ENCODE peak calls at places on chromosomes 7 and 10, in seven cellular contexts. One of them, this sample, is unnamed.
A peak's percentile ranks its signal among the peaks of the same experiment; 100 is the strongest.

GRCh38 chr7:154650275-154650674 is 352.6 kb downstream of the PAXIP1 start:
- DNase-seq in A549: no peak
- DNase-seq in colonic mucosa: no peak
- DNase-seq in CD4-positive, alpha-beta memory T cell: no peak
- DNase-seq in epithelial cell of esophagus: no peak
- DNase-seq in heart right ventricle: no peak
- DNase-seq in fibroblast of mammary gland: no peak
- DNase-seq in this sample: no peak

GRCh38 chr10:70920519-70920918 is 32.2 kb upstream of the PCBD1 start:
- DNase-seq in A549: no peak
- DNase-seq in colonic mucosa: peak; percentile 70
- DNase-seq in CD4-positive, alpha-beta memory T cell: no peak
- DNase-seq in heart right ventricle: no peak
- DNase-seq in fibroblast of mammary gland: no peak
- DNase-seq in epithelial cell of esophagus: peak; percentile 74
- DNase-seq in this sample: no peak

GRCh38 chr10:21021231-21021630 is 124.1 kb upstream of the NEBL start:
- DNase-seq in colonic mucosa: no peak
- DNase-seq in CD4-positive, alpha-beta memory T cell: no peak
- DNase-seq in fibroblast of mammary gland: no peak
- DNase-seq in epithelial cell of esophagus: no peak
- DNase-seq in heart right ventricle: no peak
- DNase-seq in A549: no peak
- DNase-seq in this sample: no peak

GRCh38 chr7:9516672-9517071 is 1083.3 kb downstream of the NXPH1 start:
- DNase-seq in A549: no peak
- DNase-seq in CD4-positive, alpha-beta memory T cell: no peak
- DNase-seq in colonic mucosa: no peak
- DNase-seq in heart right ventricle: no peak
- DNase-seq in fibroblast of mammary gland: no peak
- DNase-seq in epithelial cell of esophagus: no peak
- DNase-seq in this sample: no peak

GRCh38 chr10:63901228-63901627 is 380.0 kb downstream of the REEP3 start:
- DNase-seq in CD4-positive, alpha-beta memory T cell: no peak
- DNase-seq in epithelial cell of esophagus: no peak
- DNase-seq in fibroblast of mammary gland: no peak
- DNase-seq in heart right ventricle: no peak
- DNase-seq in colonic mucosa: no peak
- DNase-seq in A549: no peak
- DNase-seq in this sample: no peak

GRCh38 chr10:77357611-77358010 is 280.0 kb downstream of the KCNMA1 start:
- DNase-seq in heart right ventricle: no peak
- DNase-seq in fibroblast of mammary gland: peak; percentile 81
- DNase-seq in epithelial cell of esophagus: peak; percentile 69
- DNase-seq in colonic mucosa: no peak
- DNase-seq in CD4-positive, alpha-beta memory T cell: no peak
- DNase-seq in A549: peak; percentile 57
- DNase-seq in this sample: no peak

GRCh38 chr7:77627307-77627671 is 69.0 kb upstream of the RSBN1L start:
- DNase-seq in colonic mucosa: no peak
- DNase-seq in fibroblast of mammary gland: no peak
- DNase-seq in epithelial cell of esophagus: peak; percentile 30
- DNase-seq in CD4-positive, alpha-beta memory T cell: no peak
- DNase-seq in heart right ventricle: no peak
- DNase-seq in A549: no peak
- DNase-seq in this sample: no peak

GRCh38 chr10:26969145-26969926 is 108.6 kb upstream of the ABI1 start:
- DNase-seq in heart right ventricle: no peak
- DNase-seq in fibroblast of mammary gland: peak; percentile 62
- DNase-seq in CD4-positive, alpha-beta memory T cell: no peak
- DNase-seq in colonic mucosa: no peak
- DNase-seq in epithelial cell of esophagus: no peak
- DNase-seq in A549: no peak
- DNase-seq in this sample: no peak

GRCh38 chr10:91797874-91798735 is at the start of gene TNKS2:
- DNase-seq in CD4-positive, alpha-beta memory T cell: peak; percentile 88
- DNase-seq in A549: peak; percentile 84
- DNase-seq in heart right ventricle: peak; percentile 97
- DNase-seq in epithelial cell of esophagus: peak; percentile 93
- DNase-seq in fibroblast of mammary gland: peak; percentile 88
- DNase-seq in colonic mucosa: peak; percentile 95
- DNase-seq in this sample: peak; percentile 92

GRCh38 chr10:86100581-86101061 is 266.0 kb downstream of the GRID1 start:
- DNase-seq in colonic mucosa: no peak
- DNase-seq in A549: peak; percentile 58
- DNase-seq in heart right ventricle: no peak
- DNase-seq in epithelial cell of esophagus: peak; percentile 7
- DNase-seq in CD4-positive, alpha-beta memory T cell: no peak
- DNase-seq in fibroblast of mammary gland: peak; percentile 22
- DNase-seq in this sample: no peak

GRCh38 chr7:30921951-30922401 is 10.3 kb downstream of the AQP1 start:
- DNase-seq in epithelial cell of esophagus: no peak
- DNase-seq in A549: no peak
- DNase-seq in fibroblast of mammary gland: no peak
- DNase-seq in colonic mucosa: peak; percentile 15
- DNase-seq in CD4-positive, alpha-beta memory T cell: no peak
- DNase-seq in heart right ventricle: peak; percentile 15
- DNase-seq in this sample: no peak

GRCh38 chr7:2539031-2540028 is 16.0 kb downstream of the BRAT1 start:
- DNase-seq in epithelial cell of esophagus: no peak
- DNase-seq in colonic mucosa: no peak
- DNase-seq in heart right ventricle: no peak
- DNase-seq in CD4-positive, alpha-beta memory T cell: no peak
- DNase-seq in fibroblast of mammary gland: no peak
- DNase-seq in A549: no peak
- DNase-seq in this sample: no peak

GRCh38 chr10:93026072-93026471 is 34.5 kb upstream of the CYP26C1 start:
- DNase-seq in colonic mucosa: no peak
- DNase-seq in epithelial cell of esophagus: peak; percentile 7
- DNase-seq in CD4-positive, alpha-beta memory T cell: no peak
- DNase-seq in fibroblast of mammary gland: no peak
- DNase-seq in A549: no peak
- DNase-seq in heart right ventricle: no peak
- DNase-seq in this sample: no peak

GRCh38 chr10:29636178-29636577 is 1.4 kb upstream of the SVIL start:
- DNase-seq in heart right ventricle: no peak
- DNase-seq in CD4-positive, alpha-beta memory T cell: peak; percentile 65
- DNase-seq in fibroblast of mammary gland: peak; percentile 83
- DNase-seq in A549: no peak
- DNase-seq in colonic mucosa: no peak
- DNase-seq in epithelial cell of esophagus: peak; percentile 54
- DNase-seq in this sample: no peak

GRCh38 chr10:100374137-100374655 is 27.2 kb downstream of the SCD start:
- DNase-seq in CD4-positive, alpha-beta memory T cell: no peak
- DNase-seq in heart right ventricle: no peak
- DNase-seq in fibroblast of mammary gland: no peak
- DNase-seq in A549: peak; percentile 79
- DNase-seq in colonic mucosa: no peak
- DNase-seq in epithelial cell of esophagus: no peak
- DNase-seq in this sample: no peak

GRCh38 chr7:121406461-121406860 is 10.4 kb upstream of the FAM3C start:
- DNase-seq in A549: no peak
- DNase-seq in colonic mucosa: no peak
- DNase-seq in CD4-positive, alpha-beta memory T cell: no peak
- DNase-seq in epithelial cell of esophagus: no peak
- DNase-seq in heart right ventricle: no peak
- DNase-seq in fibroblast of mammary gland: no peak
- DNase-seq in this sample: no peak

GRCh38 chr10:93746844-93747284 is 10.9 kb upstream of the LGI1 start:
- DNase-seq in epithelial cell of esophagus: peak; percentile 95
- DNase-seq in colonic mucosa: peak; percentile 36
- DNase-seq in fibroblast of mammary gland: peak; percentile 83
- DNase-seq in heart right ventricle: no peak
- DNase-seq in A549: peak; percentile 35
- DNase-seq in CD4-positive, alpha-beta memory T cell: no peak
- DNase-seq in this sample: no peak

DNA sequence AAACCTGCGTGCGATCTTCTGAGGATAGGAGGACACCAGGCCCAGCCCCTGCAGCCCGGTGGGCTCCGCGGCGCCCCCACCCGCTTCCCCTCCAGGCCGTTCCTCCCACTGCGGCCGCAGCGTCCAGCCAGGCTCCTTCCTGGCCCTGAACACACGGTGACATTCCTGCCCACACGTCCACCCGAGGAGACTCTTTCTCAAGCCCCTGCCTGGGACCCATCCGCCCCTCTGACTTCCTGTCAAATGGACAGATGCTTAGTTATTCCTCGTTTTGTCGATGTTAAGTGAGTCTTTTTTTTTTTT is 32.4 kb upstream of the RNF32 start:
- DNase-seq in heart right ventricle: no peak
- DNase-seq in colonic mucosa: no peak
- DNase-seq in fibroblast of mammary gland: no peak
- DNase-seq in A549: no peak
- DNase-seq in epithelial cell of esophagus: no peak
- DNase-seq in CD4-positive, alpha-beta memory T cell: no peak
- DNase-seq in this sample: no peak
- H3K4me3 ChIP-seq in heart right ventricle: peak overlapping the region; percentile 54
- H3K4me3 ChIP-seq in colonic mucosa: peak overlapping the region; percentile 31
- H3K4me3 ChIP-seq in fibroblast of mammary gland: no peak overlapping the region
- H3K4me3 ChIP-seq in A549: no peak overlapping the region
- H3K4me3 ChIP-seq in epithelial cell of esophagus: no peak overlapping the region
- H3K4me3 ChIP-seq in CD4-positive, alpha-beta memory T cell: no peak overlapping the region
- H3K4me3 ChIP-seq in this sample: no peak overlapping the region

GRCh38 chr7:27165655-27166474 is 528 bp upstream of the HOXA9 start:
- DNase-seq in heart right ventricle: no peak
- DNase-seq in CD4-positive, alpha-beta memory T cell: no peak
- DNase-seq in A549: no peak
- DNase-seq in fibroblast of mammary gland: peak; percentile 62
- DNase-seq in colonic mucosa: peak; percentile 78
- DNase-seq in epithelial cell of esophagus: no peak
- DNase-seq in this sample: no peak

GRCh38 chr7:27162930-27163775 is 2.2 kb downstream of the HOXA9 start:
- DNase-seq in epithelial cell of esophagus: no peak
- DNase-seq in fibroblast of mammary gland: peak; percentile 28
- DNase-seq in heart right ventricle: no peak
- DNase-seq in colonic mucosa: no peak
- DNase-seq in A549: no peak
- DNase-seq in CD4-positive, alpha-beta memory T cell: no peak
- DNase-seq in this sample: no peak

GRCh38 chr7:27165089-27165654 is at the start of gene HOXA9:
- DNase-seq in colonic mucosa: peak; percentile 90
- DNase-seq in fibroblast of mammary gland: peak; percentile 96
- DNase-seq in A549: no peak
- DNase-seq in CD4-positive, alpha-beta memory T cell: no peak
- DNase-seq in heart right ventricle: no peak
- DNase-seq in epithelial cell of esophagus: peak; percentile 53
- DNase-seq in this sample: no peak

GRCh38 chr7:27163776-27164380 is 1.5 kb downstream of the HOXA9 start:
- DNase-seq in fibroblast of mammary gland: peak; percentile 15
- DNase-seq in heart right ventricle: no peak
- DNase-seq in A549: no peak
- DNase-seq in epithelial cell of esophagus: no peak
- DNase-seq in CD4-positive, alpha-beta memory T cell: no peak
- DNase-seq in colonic mucosa: no peak
- DNase-seq in this sample: no peak

GRCh38 chr7:27164381-27165088 is 802 bp downstream of the HOXA9 start:
- DNase-seq in CD4-positive, alpha-beta memory T cell: no peak
- DNase-seq in colonic mucosa: no peak
- DNase-seq in A549: no peak
- DNase-seq in epithelial cell of esophagus: no peak
- DNase-seq in heart right ventricle: no peak
- DNase-seq in fibroblast of mammary gland: peak; percentile 33
- DNase-seq in this sample: no peak
- H3K4me3 ChIP-seq in CD4-positive, alpha-beta memory T cell: no peak overlapping the region
- H3K4me3 ChIP-seq in colonic mucosa: peak overlapping the region; percentile 64
- H3K4me3 ChIP-seq in A549: no peak overlapping the region
- H3K4me3 ChIP-seq in epithelial cell of esophagus: no peak overlapping the region
- H3K4me3 ChIP-seq in heart right ventricle: peak overlapping the region; percentile 28
- H3K4me3 ChIP-seq in fibroblast of mammary gland: peak overlapping the region; percentile 77
- H3K4me3 ChIP-seq in this sample: no peak overlapping the region

GRCh38 chr7:47580175-47580701 is 1.7 kb downstream of the TNS3 start:
- DNase-seq in A549: no peak
- DNase-seq in epithelial cell of esophagus: no peak
- DNase-seq in heart right ventricle: no peak
- DNase-seq in colonic mucosa: peak; percentile 82
- DNase-seq in fibroblast of mammary gland: no peak
- DNase-seq in CD4-positive, alpha-beta memory T cell: no peak
- DNase-seq in this sample: no peak

GRCh38 chr7:47581442-47581820 is 480 bp downstream of the TNS3 start:
- DNase-seq in epithelial cell of esophagus: no peak
- DNase-seq in CD4-positive, alpha-beta memory T cell: no peak
- DNase-seq in A549: no peak
- DNase-seq in colonic mucosa: peak; percentile 80
- DNase-seq in fibroblast of mammary gland: no peak
- DNase-seq in heart right ventricle: peak; percentile 39
- DNase-seq in this sample: no peak

GRCh38 chr7:47580811-47581331 is 1.0 kb downstream of the TNS3 start:
- DNase-seq in colonic mucosa: no peak
- DNase-seq in CD4-positive, alpha-beta memory T cell: no peak
- DNase-seq in heart right ventricle: no peak
- DNase-seq in fibroblast of mammary gland: no peak
- DNase-seq in epithelial cell of esophagus: no peak
- DNase-seq in A549: no peak
- DNase-seq in this sample: no peak

GRCh38 chr7:47578581-47579270 is 3.2 kb downstream of the TNS3 start:
- DNase-seq in colonic mucosa: no peak
- DNase-seq in heart right ventricle: no peak
- DNase-seq in epithelial cell of esophagus: peak; percentile 43
- DNase-seq in A549: no peak
- DNase-seq in CD4-positive, alpha-beta memory T cell: no peak
- DNase-seq in fibroblast of mammary gland: peak; percentile 69
- DNase-seq in this sample: no peak

DNA sequence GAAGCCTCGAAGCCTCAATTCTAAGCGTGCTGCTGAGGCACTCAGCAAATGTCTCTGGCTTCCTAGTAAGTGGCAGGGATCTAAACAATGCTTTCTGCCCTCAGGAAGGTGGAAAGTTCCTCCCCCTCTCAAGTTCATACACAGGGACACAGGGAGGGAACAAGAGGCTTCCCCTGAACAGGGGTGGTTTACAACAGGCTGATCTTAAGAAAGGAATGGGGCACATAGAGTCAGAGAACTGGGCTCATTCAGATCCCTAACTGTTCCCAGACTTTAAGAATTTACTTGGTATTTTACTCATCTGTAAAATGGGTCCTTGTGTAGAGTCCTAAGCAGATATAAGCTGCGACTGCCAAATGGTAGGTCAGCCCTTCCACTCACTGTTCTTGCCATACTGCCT is 2.5 kb downstream of the TNS3 start:
- DNase-seq in CD4-positive, alpha-beta memory T cell: no peak
- DNase-seq in epithelial cell of esophagus: no peak
- DNase-seq in heart right ventricle: no peak
- DNase-seq in fibroblast of mammary gland: no peak
- DNase-seq in A549: no peak
- DNase-seq in colonic mucosa: no peak
- DNase-seq in this sample: no peak
- H3K4me3 ChIP-seq in CD4-positive, alpha-beta memory T cell: no peak overlapping the region
- H3K4me3 ChIP-seq in epithelial cell of esophagus: no peak overlapping the region
- H3K4me3 ChIP-seq in heart right ventricle: no peak overlapping the region
- H3K4me3 ChIP-seq in fibroblast of mammary gland: no peak overlapping the region
- H3K4me3 ChIP-seq in A549: peak overlapping the region; percentile 83
- H3K4me3 ChIP-seq in colonic mucosa: no peak overlapping the region
- H3K4me3 ChIP-seq in this sample: no peak overlapping the region

DNA sequence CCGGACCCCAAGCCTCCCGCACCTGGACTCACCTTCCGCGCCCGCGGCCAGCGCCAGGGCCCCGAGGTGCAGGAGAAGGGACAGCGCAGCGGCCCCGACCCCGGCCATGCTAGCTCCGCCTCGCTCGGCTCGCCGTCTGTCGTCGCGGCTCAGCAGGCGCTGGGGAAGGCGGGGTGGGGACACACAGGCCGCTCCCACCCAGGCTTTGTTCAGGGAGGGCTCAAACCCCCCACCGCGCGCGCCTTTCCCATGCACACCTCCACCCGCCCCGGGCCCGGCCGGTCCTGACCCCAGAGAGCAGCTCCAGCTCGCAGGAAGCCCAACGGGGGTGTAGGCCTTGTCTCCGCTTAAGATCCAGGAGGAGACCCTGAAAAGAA is at the start of gene KCP:
- DNase-seq in heart right ventricle: no peak
- DNase-seq in epithelial cell of esophagus: no peak
- DNase-seq in CD4-positive, alpha-beta memory T cell: no peak
- DNase-seq in fibroblast of mammary gland: no peak
- DNase-seq in colonic mucosa: no peak
- DNase-seq in A549: no peak
- DNase-seq in this sample: no peak
- H3K4me3 ChIP-seq in heart right ventricle: peak within 1 kb of the TSS; percentile 46
- H3K4me3 ChIP-seq in epithelial cell of esophagus: peak within 1 kb of the TSS; percentile 29
- H3K4me3 ChIP-seq in CD4-positive, alpha-beta memory T cell: no peak within 1 kb of the TSS
- H3K4me3 ChIP-seq in fibroblast of mammary gland: peak within 1 kb of the TSS; percentile 12
- H3K4me3 ChIP-seq in colonic mucosa: peak within 1 kb of the TSS; percentile 22
- H3K4me3 ChIP-seq in A549: no peak within 1 kb of the TSS
- H3K4me3 ChIP-seq in this sample: no peak within 1 kb of the TSS